ENCODE peak calls at places on chromosomes 4 and X, in five cellular contexts. Q, E, J, Z and G are unnamed samples.

GRCh38 chr4:137274404-137274803 is 257.9 kb downstream of the PCDH18 start:
- DNase-seq in J (no peak), E (no peak), Q (no peak), Z (peak), G (no peak)

GRCh38 chrX:20487227-20487626 is 220.5 kb upstream of the RPS6KA3 start:
- DNase-seq in J (no peak), Z (peak), E (no peak), Q (no peak), G (peak)

GRCh38 chrX:107710617-107711391 is 64.8 kb downstream of the TSC22D3 start:
- DNase-seq in Z (peak), E (no peak), Q (peak), J (peak), G (peak)

GRCh38 chr4:1241936-1242505 is 6.9 kb downstream of the CTBP1 start:
- DNase-seq in Q (no peak), E (no peak), J (no peak), Z (no peak), G (no peak)

GRCh38 chrX:22246620-22247019 is 26.1 kb upstream of the CBLL2 start:
- DNase-seq in Z (peak), J (peak), E (no peak), Q (no peak), G (no peak)

GRCh38 chrX:11580789-11581188 is 84.9 kb downstream of the ARHGAP6 start:
- DNase-seq in Z (no peak), Q (no peak), E (no peak), J (no peak), G (no peak)

GRCh38 chr4:72564184-72564583 is 4.8 kb downstream of the ADAMTS3 start:
- DNase-seq in Q (no peak), J (peak), E (no peak), Z (peak), G (peak)

GRCh38 chrX:88940904-88941303 is 193.9 kb downstream of the CPXCR1 start:
- DNase-seq in E (no peak), Z (no peak), Q (no peak), J (no peak), G (no peak)

GRCh38 chr4:141346144-141346543 is 125.4 kb downstream of the ZNF330 start:
- DNase-seq in E (no peak), Q (no peak), J (no peak), Z (peak), G (peak)

GRCh38 chr4:54226399-54227260 is 2.5 kb upstream of the PDGFRA start:
- DNase-seq in Q (peak), J (no peak), E (peak), Z (peak), G (peak)

GRCh38 chr4:68581382-68582338 is 5.5 kb upstream of the UGT2B17 start:
- DNase-seq in E (no peak), J (no peak), Z (no peak), Q (no peak), G (no peak)

GRCh38 chr4:2136736-2137135 is 77.6 kb downstream of the NAT8L start:
- DNase-seq in J (no peak), E (no peak), Z (no peak), Q (no peak), G (no peak)

GRCh38 chr4:156132196-156132595 is 178.5 kb upstream of the CTSO start:
- DNase-seq in Z (no peak), J (no peak), E (no peak), Q (no peak), G (no peak)

GRCh38 chr4:5774416-5775056 is 63.5 kb downstream of the EVC start:
- DNase-seq in Z (no peak), J (no peak), Q (no peak), E (peak), G (peak)

GRCh38 chr4:54227261-54228063 is 1.6 kb upstream of the PDGFRA start:
- DNase-seq in Z (peak), Q (peak), J (peak), E (peak), G (peak)

GRCh38 chr4:11312389-11312788 is 116.3 kb downstream of the HS3ST1 start:
- DNase-seq in Z (peak), Q (no peak), E (no peak), J (no peak), G (no peak)

GRCh38 chr4:85147481-85148076 is 181.1 kb upstream of the WDFY3 start:
- DNase-seq in E (peak), Z (peak), J (peak), Q (peak), G (peak)

GRCh38 chrX:130330706-130331105 is 9.0 kb upstream of the SLC25A14 start:
- DNase-seq in E (peak), Q (peak), Z (peak), J (peak), G (peak)

GRCh38 chrX:155745792-155746191 is 133.0 kb upstream of the TMLHE start:
- DNase-seq in Q (no peak), Z (peak), E (no peak), J (no peak), G (peak)

GRCh38 chr4:11471613-11472012 is 42.9 kb upstream of the HS3ST1 start:
- DNase-seq in Z (no peak), E (no peak), Q (no peak), J (no peak), G (no peak)

GRCh38 chrX:13223868-13224555 is 95.8 kb downstream of the ATXN3L start:
- DNase-seq in J (peak), E (no peak), Q (no peak), Z (peak), G (peak)

GRCh38 chrX:49829016-49829415 is at the start of gene PAGE4:
- DNase-seq in Z (no peak), J (peak), E (peak), Q (no peak), G (no peak)

GRCh38 chr4:68346461-68346860 is 3.4 kb downstream of the YTHDC1 start:
- DNase-seq in E (no peak), Q (no peak), Z (no peak), J (peak), G (peak)

GRCh38 chr4:2417765-2418651 is at the start of gene ZFYVE28:
- DNase-seq in E (no peak), Q (no peak), J (peak), Z (no peak), G (peak)

GRCh38 chr4:94765174-94765573 is 7.4 kb downstream of the BMPR1B start:
- DNase-seq in Z (no peak), Q (no peak), E (no peak), J (no peak), G (no peak)

GRCh38 chr4:113844369-113844768 is 82.8 kb upstream of the CAMK2D start:
- DNase-seq in Z (no peak), Q (no peak), J (no peak), E (no peak), G (no peak)

GRCh38 chr4:183333202-183333601 is 11.0 kb upstream of the CLDN24 start:
- DNase-seq in Z (no peak), Q (no peak), E (no peak), J (no peak), G (no peak)

GRCh38 chr4:151184523-151185458 is 85.4 kb downstream of the RPS3A start:
- DNase-seq in Q (no peak), E (no peak), J (peak), Z (peak), G (peak)

GRCh38 chr4:84499065-84499982 is at the start of gene NKX6-1:
- DNase-seq in E (peak), Q (peak), Z (peak), J (peak), G (peak)

DNA sequence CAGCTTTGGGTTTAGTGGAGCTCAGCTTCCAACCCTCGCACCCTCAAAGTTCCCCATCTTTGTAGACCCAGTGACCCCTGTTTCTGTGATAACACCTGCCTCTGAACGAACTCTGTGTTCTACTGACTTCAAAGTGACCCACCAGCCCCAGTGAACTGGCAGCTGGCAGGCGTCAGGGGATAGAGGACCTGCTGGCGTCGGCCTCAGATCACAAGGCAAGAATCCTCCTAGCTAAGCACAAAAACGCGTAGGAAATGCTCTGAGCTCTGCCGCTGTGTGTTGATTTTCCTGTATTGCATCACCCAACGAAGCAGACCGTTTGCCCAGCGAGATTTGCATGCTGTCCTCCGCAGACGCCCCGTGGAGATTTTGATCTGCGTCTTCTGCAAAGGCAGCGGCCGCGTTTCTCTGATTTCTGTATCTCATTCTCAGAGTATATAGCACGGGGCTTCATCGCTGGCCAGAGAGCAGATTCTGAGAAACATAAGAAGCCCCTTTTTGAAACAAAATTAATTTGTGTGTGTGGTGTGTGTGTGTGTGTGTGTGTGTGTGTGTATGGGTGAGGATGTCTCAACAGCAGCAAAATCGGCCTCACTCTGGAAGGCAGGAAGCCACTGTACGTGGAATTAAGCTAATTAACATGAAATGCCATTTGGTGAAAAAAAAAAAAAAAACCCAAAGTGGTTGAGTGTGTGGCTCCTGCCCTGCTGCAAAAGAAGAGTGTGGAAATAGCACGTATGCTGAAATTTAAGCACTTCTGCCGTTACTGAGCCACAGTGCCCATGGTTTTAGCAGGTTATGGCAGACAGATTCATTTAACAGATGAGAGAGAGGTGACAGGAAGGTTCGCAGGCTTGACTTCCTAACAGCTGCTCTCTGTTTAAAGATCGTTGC is 29.2 kb upstream of the ASMTL start:
- DNase-seq in J (peak), E (peak), Z (peak), Q (no peak), G (peak)
- H2AK5ac ChIP-seq in J (no peak), E (no peak), Z (no peak), Q (no peak), G (no peak)

DNA sequence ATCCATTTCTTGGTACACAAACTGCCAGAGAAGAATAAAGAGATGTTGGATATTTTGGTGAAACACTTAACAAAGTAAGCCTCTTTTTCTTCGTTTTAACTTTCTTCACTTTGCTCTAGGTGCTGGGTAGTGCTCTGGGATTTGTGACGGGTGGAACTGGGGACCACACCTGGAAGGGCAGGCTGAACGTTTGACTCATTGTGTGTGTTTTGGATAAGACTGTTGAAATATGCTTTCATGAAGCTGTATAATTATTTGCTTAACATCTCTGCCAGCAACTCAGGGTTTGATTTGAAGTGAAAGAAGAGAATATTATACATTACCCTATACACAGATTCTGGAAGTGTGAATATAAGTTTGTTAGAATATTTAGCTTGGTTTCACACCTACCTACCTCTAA is 233.2 kb downstream of the ARHGAP10 start:
- DNase-seq in Z (no peak), Q (no peak), J (no peak), E (no peak), G (no peak)
- H3K14ac ChIP-seq in Z (peak), Q (no peak), J (no peak), E (no peak), G (no peak)

GRCh38 chr4:7302781-7303180 is 110.4 kb downstream of the SORCS2 start:
- DNase-seq in Z (no peak), E (no peak), Q (no peak), J (no peak), G (no peak)

GRCh38 chr4:7306021-7306420 is 113.7 kb downstream of the SORCS2 start:
- DNase-seq in J (no peak), E (no peak), Z (no peak), Q (no peak), G (no peak)

GRCh38 chr4:7303561-7303960 is 111.2 kb downstream of the SORCS2 start:
- DNase-seq in J (no peak), Z (no peak), E (no peak), Q (no peak), G (no peak)

GRCh38 chr4:7306566-7306965 is 114.2 kb downstream of the SORCS2 start:
- DNase-seq in Q (no peak), E (no peak), J (no peak), Z (no peak), G (no peak)

GRCh38 chr4:7304436-7304835 is 112.1 kb downstream of the SORCS2 start:
- DNase-seq in Q (no peak), J (no peak), E (no peak), Z (no peak), G (no peak)
- H4K91ac ChIP-seq in Q (no peak), J (no peak), E (no peak), Z (no peak), G (no peak)

GRCh38 chrX:2712890-2713860 is 22.1 kb downstream of the CD99 start:
- DNase-seq in J (no peak), E (no peak), Q (no peak), Z (no peak), G (no peak)

GRCh38 chrX:2714551-2714950 is 23.5 kb downstream of the CD99 start:
- DNase-seq in E (no peak), Q (no peak), J (no peak), Z (no peak), G (no peak)

GRCh38 chrX:2711441-2711840 is 20.3 kb downstream of the CD99 start:
- DNase-seq in Q (no peak), J (no peak), E (no peak), Z (no peak), G (no peak)

GRCh38 chrX:2710496-2710895 is 19.4 kb downstream of the CD99 start:
- DNase-seq in Q (no peak), Z (no peak), E (no peak), J (peak), G (no peak)

DNA sequence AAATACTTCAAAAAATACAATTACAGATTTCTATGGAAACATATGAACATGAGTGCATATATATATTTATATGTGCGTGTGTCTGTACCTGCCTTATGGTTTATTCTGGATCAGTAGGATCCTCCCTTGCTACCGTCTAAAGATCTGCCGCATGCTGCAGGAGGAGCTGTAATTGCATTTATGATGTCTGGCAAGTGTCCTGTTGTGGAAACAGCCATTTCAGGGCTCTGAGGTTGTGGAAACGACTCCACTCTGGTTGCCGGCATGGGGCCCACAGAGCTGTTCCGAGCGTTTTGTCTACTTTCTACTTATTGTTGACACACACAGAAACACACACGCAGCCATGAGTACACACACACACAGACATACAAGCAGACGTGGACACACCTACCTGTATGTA is 21.3 kb downstream of the CD99 start:
- DNase-seq in J (no peak), E (no peak), Z (no peak), Q (no peak), G (no peak)
- H2AK5ac ChIP-seq in J (no peak), E (no peak), Z (no peak), Q (no peak), G (no peak)

DNA sequence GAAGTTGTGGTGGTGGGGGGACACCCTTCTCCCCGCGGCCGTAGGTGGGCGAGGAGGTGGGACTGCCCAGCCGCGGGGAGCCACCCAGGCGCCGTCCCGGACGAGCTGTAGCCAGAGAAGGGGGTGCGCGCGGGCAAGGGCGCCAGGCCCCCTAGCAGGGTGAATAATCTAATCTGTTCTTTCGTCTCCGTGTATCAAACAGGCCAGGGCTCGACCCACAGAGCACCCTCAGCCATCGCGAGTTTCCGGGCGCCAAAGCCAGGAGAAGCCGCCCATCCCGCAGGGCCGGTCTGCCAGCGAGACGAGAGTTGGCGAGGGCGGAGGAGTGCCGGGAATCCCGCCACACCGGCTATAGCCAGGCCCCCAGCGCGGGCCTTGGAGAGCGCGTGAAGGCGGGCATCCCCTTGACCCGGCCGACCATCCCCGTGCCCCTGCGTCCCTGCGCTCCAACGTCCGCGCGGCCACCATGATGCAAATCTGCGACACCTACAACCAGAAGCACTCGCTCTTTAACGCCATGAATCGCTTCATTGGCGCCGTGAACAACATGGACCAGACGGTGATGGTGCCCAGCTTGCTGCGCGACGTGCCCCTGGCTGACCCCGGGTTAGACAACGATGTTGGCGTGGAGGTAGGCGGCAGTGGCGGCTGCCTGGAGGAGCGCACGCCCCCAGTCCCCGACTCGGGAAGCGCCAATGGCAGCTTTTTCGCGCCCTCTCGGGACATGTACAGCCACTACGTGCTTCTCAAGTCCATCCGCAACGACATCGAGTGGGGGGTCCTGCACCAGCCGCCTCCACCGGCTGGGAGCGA is 3.4 kb downstream of the MID1IP1 start:
- DNase-seq in Z (no peak), E (no peak), J (peak), Q (peak), G (peak)
- H3K14ac ChIP-seq in Z (peak), E (peak), J (peak), Q (peak), G (peak)

GRCh38 chrX:46589977-46590723 is 16.6 kb downstream of the CHST7 start:
- DNase-seq in J (no peak), E (no peak), Z (peak), Q (no peak), G (no peak)

GRCh38 chrX:46582964-46583363 is 9.4 kb downstream of the CHST7 start:
- DNase-seq in E (no peak), J (no peak), Q (no peak), Z (peak), G (peak)

GRCh38 chrX:46587158-46587557 is 13.6 kb downstream of the CHST7 start:
- DNase-seq in J (no peak), Q (no peak), Z (peak), E (no peak), G (peak)

GRCh38 chrX:46588263-46588662 is 14.7 kb downstream of the CHST7 start:
- DNase-seq in Q (no peak), Z (peak), J (no peak), E (peak), G (peak)

GRCh38 chrX:46587753-46588171 is 14.2 kb downstream of the CHST7 start:
- DNase-seq in E (no peak), Z (no peak), Q (no peak), J (no peak), G (peak)
- H4K91ac ChIP-seq in E (no peak), Z (peak), Q (no peak), J (no peak), G (no peak)

DNA sequence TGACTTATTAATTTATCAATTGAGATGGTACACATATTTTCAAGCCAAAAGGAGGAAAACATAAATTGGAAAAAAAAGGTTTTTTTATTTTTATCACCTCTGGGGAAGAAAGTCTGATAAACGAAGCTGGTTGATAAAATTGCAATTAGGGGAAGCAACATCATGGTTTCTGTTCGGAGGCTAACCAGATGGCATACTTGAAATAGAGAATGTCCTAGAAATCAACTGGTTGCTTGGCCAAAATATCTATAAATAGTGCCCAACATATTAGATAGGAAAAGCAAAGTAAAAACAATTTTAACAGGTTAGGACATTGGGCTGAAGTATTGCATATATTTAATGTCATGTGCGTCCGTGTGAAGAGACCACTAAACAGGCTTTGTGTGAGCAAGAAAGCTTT is 14.3 kb downstream of the KLKB1 start:
- DNase-seq in E (no peak), Z (no peak), Q (no peak), J (no peak), G (no peak)
- H2AK5ac ChIP-seq in E (no peak), Z (no peak), Q (no peak), J (no peak), G (no peak)

GRCh38 chrX:110944793-110945466 is 149.3 kb upstream of the CHRDL1 start:
- DNase-seq in J (peak), Q (peak), Z (no peak), E (peak), G (no peak)
- H3K14ac ChIP-seq in J (no peak), Q (no peak), Z (no peak), E (peak), G (no peak)

DNA sequence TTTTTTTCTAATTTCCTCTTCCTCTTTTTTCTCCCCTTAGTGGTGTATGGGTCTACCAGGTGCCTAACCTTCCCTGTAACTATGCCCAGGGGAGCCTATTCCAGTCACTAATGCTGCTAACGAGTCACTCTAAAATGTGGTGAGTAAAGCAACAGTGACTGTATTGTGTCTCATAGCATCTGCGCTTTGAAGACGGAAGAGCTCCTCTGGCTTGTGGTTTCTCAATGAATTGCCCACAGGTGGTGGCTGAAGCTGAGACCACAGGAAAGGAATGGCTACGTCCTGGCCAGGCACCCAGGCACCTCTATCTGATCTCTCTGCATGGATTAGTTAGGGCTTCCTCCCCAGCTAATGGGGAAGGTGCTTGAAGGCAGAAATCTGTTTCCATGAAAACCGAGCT is 763.5 kb upstream of the FRG1 start:
- DNase-seq in J (no peak), Q (no peak), Z (peak), E (no peak), G (no peak)
- H4K91ac ChIP-seq in J (no peak), Q (no peak), Z (no peak), E (no peak), G (no peak)